ENCODE peak calls at places on chromosome 6, in four cellular contexts. H is lower lobe of right lung, W is body of pancreas, B is cardiac fibroblast. P is an unnamed sample.

GRCh38 chr6:2712102-2712501 is 38.6 kb downstream of the MYLK4 start:
- DNase-seq in B (no peak), W (no peak), H (no peak), P (no peak)

GRCh38 chr6:44076366-44077200 is 50.7 kb downstream of the MRPL14 start:
- DNase-seq in B (no peak), W (peak; percentile 73), H (peak; percentile 66), P (no peak)

GRCh38 chr6:85015396-85015990 is 251.1 kb upstream of the TBX18 start:
- DNase-seq in B (peak; percentile 86), W (peak; percentile 25), H (peak; percentile 60), P (peak; percentile 57)

GRCh38 chr6:114747995-114748625 is 405.3 kb upstream of the HS3ST5 start:
- DNase-seq in W (peak; percentile 55), B (peak; percentile 72), H (peak; percentile 39), P (peak; percentile 64)

GRCh38 chr6:131183427-131184095 is 48.3 kb downstream of the AKAP7 start:
- DNase-seq in H (no peak), W (no peak), B (no peak), P (no peak)

GRCh38 chr6:30013296-30013922 is 47.7 kb upstream of the POLR1H start:
- DNase-seq in W (no peak), B (no peak), H (no peak), P (no peak)

GRCh38 chr6:109453594-109454482 is 1.7 kb downstream of the MICAL1 start:
- DNase-seq in H (no peak), W (no peak), B (peak; percentile 51), P (no peak)

GRCh38 chr6:90285611-90286381 is 10.8 kb downstream of the BACH2 start:
- DNase-seq in B (peak; percentile 85), W (peak; percentile 84), H (peak; percentile 78), P (peak; percentile 17)

GRCh38 chr6:36984581-36985383 is 1.2 kb downstream of the MTCH1 start:
- DNase-seq in W (peak; percentile 48), H (no peak), B (peak; percentile 80), P (peak; percentile 29)

GRCh38 chr6:155120034-155120433 is 124.9 kb downstream of the TIAM2 start:
- DNase-seq in H (no peak), B (no peak), W (no peak), P (peak; percentile 52)

GRCh38 chr6:144265390-144265789 is 19.7 kb upstream of the UTRN start:
- DNase-seq in H (no peak), W (peak; percentile 37), B (peak; percentile 80), P (peak; percentile 61)

DNA sequence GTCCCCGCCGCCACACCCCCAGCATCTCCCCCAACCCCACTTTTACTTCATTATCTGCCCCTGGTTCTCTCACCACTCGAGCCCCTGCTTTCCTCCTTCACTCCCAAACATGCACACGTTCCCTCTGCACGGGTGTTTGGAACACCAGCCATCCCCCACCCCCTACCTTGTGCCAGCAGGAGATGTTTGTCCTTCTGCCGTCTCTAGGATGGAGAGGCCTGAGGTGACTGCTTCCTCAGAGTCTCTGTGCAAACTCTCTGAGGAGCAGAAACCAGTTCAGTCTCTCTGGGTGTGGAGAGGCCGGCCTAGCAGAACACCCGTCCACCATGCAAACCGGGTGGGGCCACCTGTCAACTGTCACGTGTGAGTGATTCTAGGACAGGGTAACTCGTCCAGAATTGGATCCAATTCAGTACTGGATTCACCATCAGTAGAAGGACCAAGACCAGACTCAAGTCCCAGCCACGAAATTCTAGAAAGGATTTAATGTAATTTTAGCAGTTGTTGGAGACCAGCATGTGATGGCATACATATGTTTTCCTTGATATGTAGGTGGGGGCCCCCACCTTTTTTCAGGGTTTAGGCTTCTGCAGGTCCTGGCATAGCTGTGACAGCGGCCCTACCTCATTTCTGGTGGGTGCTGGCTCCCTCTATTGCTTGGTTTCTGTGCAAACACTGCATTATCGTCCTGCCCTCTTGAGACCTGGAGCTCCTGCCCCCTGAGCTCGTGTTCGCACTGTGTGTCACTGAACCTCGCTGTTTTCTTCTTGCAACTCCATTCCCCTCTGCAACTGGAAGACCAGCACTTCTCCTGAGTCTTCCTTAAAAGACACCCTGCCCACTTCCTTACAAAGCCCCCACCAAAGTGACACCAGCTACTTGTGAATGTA is at the start of gene RAET1E:
- DNase-seq in W (no peak), H (no peak), B (no peak), P (no peak)
- TF ChIP-seq CTCF in W (no peak), H (no peak), B (no peak), P (no peak)

DNA sequence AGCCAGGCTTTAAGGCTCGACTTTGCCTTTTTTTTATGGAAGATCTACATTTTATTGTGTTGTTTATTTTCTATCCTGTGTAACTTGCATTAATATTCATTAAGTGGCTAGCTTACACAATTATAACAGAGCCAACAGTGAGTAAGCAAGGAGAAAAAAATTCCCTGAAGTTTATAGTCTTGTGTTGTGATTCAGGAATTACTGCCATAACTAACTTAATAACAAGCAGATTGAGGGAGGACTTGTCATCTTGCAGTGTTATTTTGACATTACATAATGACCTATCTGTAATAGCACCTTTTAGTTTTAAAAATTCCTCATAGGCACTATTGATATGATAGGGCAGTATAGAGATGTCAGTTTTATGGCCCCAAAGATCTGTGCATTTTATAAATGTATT is 122.8 kb downstream of the SMAP1 start:
- DNase-seq in B (no peak), H (no peak), W (no peak), P (no peak)
- H3K4me3 ChIP-seq in B (no peak overlapping the region), H (no peak overlapping the region), W (no peak overlapping the region), P (no peak overlapping the region)

DNA sequence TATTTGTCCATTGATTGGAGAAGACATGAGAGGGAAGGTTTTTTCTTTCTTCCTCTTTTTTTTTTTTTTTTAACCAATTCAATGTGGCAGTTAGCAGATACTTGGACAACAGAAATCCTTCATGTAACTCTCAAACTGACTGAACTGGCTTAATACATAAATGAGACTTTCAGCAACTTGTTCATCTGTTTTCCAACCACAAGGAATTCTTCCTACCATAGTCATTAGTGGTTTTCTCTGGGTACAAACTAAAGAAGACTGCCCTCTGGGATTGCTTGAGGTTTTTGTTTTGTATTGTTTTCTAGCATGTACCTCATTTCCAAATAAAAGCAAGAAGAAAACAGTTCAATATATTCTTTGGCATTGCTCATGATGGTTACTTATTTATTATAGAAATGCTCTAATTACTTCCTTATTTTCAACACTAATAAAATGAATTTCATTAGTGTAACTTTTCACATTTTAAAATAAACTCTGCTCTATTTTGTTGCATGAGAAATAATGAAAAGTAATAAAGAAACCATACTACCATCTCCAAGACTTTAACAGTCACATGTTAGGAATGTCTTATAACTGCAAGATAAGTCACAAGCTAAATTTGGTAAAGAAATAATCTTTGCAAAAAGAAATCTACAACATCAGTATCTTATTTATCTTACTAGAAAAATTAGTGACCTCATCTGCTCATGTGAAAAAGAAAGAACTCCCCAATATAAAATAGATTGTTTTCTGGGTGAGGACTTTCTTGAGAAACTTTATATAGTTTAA is 52.0 kb downstream of the ME1 start:
- DNase-seq in W (no peak), H (no peak), B (peak; percentile 48), P (no peak)
- TF ChIP-seq CTCF in W (no peak), H (no peak), B (no peak), P (no peak)

GRCh38 chr6:71291991-71292390 is 3.4 kb downstream of the OGFRL1 start:
- DNase-seq in H (no peak), B (no peak), W (no peak), P (no peak)
- H3K4me3 ChIP-seq in H (no peak overlapping the region), B (no peak overlapping the region), W (no peak overlapping the region), P (no peak overlapping the region)

DNA sequence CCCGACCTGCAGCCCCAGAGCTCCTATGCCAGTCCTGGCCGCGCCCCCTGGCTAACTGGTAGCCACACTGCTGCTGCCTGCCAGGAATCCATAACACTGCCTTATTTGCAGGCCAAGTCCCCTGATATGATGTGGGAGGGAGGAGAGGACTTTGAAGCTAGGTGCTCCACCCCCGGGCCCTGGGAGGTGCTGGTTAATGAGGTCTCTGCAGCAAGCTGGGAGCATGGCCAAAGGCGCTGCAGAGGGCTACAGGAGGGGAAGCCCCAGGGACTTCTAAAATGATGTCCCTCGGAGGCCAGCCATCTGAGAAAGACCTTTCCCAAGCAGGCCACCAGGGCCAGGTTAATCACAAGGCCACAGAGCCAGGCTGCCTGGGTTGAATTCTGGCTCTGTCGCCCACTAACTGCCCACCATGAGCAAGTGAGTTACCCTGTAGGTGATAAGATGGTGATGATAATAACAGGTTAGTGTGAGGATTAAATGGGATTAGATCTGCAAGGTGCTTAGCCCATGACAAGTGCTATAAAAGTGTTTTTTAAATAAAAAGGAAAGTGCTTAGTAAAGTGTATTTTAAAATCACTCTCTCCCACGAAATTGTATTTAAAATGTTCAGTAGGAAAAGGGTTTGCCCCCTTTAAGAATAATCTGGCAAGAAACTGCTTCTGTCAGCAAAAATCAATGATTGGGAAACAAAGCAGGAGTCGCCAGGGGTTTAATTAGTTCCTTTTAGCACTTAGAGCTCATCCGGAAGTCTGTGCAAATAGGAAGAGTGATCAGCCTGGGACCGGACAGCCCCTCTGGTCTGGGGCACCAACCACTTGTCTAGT is 150.6 kb downstream of the GRM4 start:
- DNase-seq in H (no peak), B (no peak), W (peak; percentile 45), P (peak; percentile 24)
- TF ChIP-seq CTCF in H (no peak), B (no peak), W (peak; percentile 25), P (no peak)

GRCh38 chr6:1040393-1040792 is 271.5 kb upstream of the FOXQ1 start:
- DNase-seq in B (no peak), W (no peak), H (no peak), P (no peak)

GRCh38 chr6:1039191-1039590 is 272.7 kb upstream of the FOXQ1 start:
- DNase-seq in W (peak; percentile 43), B (no peak), H (no peak), P (peak; percentile 14)

GRCh38 chr6:1042583-1043457 is 269.1 kb upstream of the FOXQ1 start:
- DNase-seq in B (no peak), H (no peak), W (no peak), P (no peak)

GRCh38 chr6:1037430-1037829 is 274.5 kb upstream of the FOXQ1 start:
- DNase-seq in B (no peak), H (no peak), W (no peak), P (no peak)

DNA sequence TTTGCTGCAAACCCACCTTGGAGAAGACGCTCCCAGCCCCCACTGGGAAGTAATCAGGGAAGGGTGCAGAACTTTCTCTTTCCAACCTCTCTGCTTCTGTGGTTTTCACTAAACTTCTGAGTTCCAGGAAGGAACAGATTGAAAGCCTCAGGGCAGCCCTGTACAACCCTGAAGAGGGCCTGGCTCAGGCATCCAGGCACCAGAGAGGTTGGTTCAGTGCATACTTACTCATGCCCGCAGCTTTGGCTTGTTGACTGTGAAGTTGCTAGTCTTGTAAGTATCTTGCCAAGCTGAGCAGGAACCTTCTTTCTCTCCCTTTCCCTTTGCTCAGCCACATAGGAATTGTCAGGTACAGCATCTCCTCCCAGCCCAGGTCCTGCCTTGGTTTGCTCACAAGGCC is 272.2 kb upstream of the FOXQ1 start:
- DNase-seq in W (no peak), H (no peak), B (no peak), P (no peak)
- H3K4me3 ChIP-seq in W (no peak overlapping the region), H (no peak overlapping the region), B (no peak overlapping the region), P (no peak overlapping the region)

GRCh38 chr6:33583591-33584155 is 3.6 kb upstream of the BAK1 start:
- DNase-seq in H (no peak), B (no peak), W (no peak), P (peak; percentile 49)
- TF ChIP-seq CTCF in H (no peak), B (peak; percentile 54), W (no peak), P (peak; percentile 46)

DNA sequence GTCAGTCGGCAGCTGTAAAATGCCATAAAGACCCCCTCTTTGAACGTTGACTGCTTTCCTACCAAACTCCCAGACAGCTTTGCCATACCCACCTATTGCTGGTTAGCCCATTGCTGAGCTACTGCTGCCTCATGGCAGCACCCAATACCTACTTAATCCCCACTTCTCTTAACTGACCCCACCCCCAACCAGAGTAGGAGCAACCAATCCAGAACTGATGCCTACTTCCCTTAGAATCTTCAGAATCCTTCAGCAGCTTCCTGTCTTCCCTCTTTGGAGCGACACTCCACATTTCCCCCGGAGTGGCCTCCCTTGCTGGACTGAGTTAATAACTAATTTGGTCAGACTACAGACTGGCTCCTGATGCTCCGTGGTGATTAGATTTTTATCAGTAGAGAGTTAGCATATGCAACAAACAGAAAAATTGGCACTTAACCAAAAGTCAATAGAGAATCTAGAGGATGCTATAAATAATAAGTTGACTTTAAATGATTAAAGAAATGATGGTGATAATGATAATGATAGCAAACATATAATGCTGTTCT is 51.3 kb upstream of the UBR2 start:
- DNase-seq in H (no peak), B (no peak), W (no peak), P (no peak)
- H3K4me3 ChIP-seq in H (no peak overlapping the region), B (no peak overlapping the region), W (no peak overlapping the region), P (no peak overlapping the region)